ENCODE peak calls at places on chromosome 2, in ten cellular contexts. One of them, this sample, is unnamed.

GRCh38 chr2:149383340-149383739 is 53.0 kb downstream of the LYPD6 start:
- DNase-seq in activated naive CD4-positive, alpha-beta T cell treated with anti-CD3 and anti-CD28 coated beads for 36 hours: no peak
- DNase-seq in fibroblast of mammary gland: peak
- DNase-seq in cardiac fibroblast: peak
- DNase-seq in SK-N-DZ: no peak
- DNase-seq in retina: no peak
- DNase-seq in activated CD8-positive, alpha-beta memory T cell treated with anti-CD3 and anti-CD28 coated beads, Interleukin-2, amount 50 U/mL, for 4 hours: no peak
- DNase-seq in B cell: no peak
- DNase-seq in cerebellum: no peak
- DNase-seq in HEK293T: no peak
- DNase-seq in this sample: no peak

GRCh38 chr2:8627019-8627691 is 54.7 kb upstream of the ID2 start:
- DNase-seq in activated naive CD4-positive, alpha-beta T cell treated with anti-CD3 and anti-CD28 coated beads for 36 hours: no peak
- DNase-seq in fibroblast of mammary gland: no peak
- DNase-seq in cardiac fibroblast: no peak
- DNase-seq in SK-N-DZ: no peak
- DNase-seq in retina: no peak
- DNase-seq in activated CD8-positive, alpha-beta memory T cell treated with anti-CD3 and anti-CD28 coated beads, Interleukin-2, amount 50 U/mL, for 4 hours: no peak
- DNase-seq in B cell: no peak
- DNase-seq in cerebellum: no peak
- DNase-seq in HEK293T: no peak
- DNase-seq in this sample: peak

GRCh38 chr2:158989165-158989564 is 20.7 kb downstream of the TANC1 start:
- DNase-seq in activated naive CD4-positive, alpha-beta T cell treated with anti-CD3 and anti-CD28 coated beads for 36 hours: no peak
- DNase-seq in fibroblast of mammary gland: no peak
- DNase-seq in cardiac fibroblast: no peak
- DNase-seq in SK-N-DZ: no peak
- DNase-seq in retina: no peak
- DNase-seq in activated CD8-positive, alpha-beta memory T cell treated with anti-CD3 and anti-CD28 coated beads, Interleukin-2, amount 50 U/mL, for 4 hours: no peak
- DNase-seq in B cell: no peak
- DNase-seq in cerebellum: no peak
- DNase-seq in HEK293T: no peak
- DNase-seq in this sample: no peak

GRCh38 chr2:72144412-72144745 is 3.3 kb downstream of the CYP26B1 start:
- DNase-seq in activated naive CD4-positive, alpha-beta T cell treated with anti-CD3 and anti-CD28 coated beads for 36 hours: no peak
- DNase-seq in fibroblast of mammary gland: no peak
- DNase-seq in cardiac fibroblast: no peak
- DNase-seq in SK-N-DZ: no peak
- DNase-seq in retina: no peak
- DNase-seq in activated CD8-positive, alpha-beta memory T cell treated with anti-CD3 and anti-CD28 coated beads, Interleukin-2, amount 50 U/mL, for 4 hours: no peak
- DNase-seq in B cell: no peak
- DNase-seq in cerebellum: peak
- DNase-seq in HEK293T: no peak
- DNase-seq in this sample: no peak

GRCh38 chr2:127226520-127227263 is 6.6 kb upstream of the CYP27C1 start:
- DNase-seq in activated naive CD4-positive, alpha-beta T cell treated with anti-CD3 and anti-CD28 coated beads for 36 hours: peak
- DNase-seq in fibroblast of mammary gland: peak
- DNase-seq in cardiac fibroblast: peak
- DNase-seq in SK-N-DZ: no peak
- DNase-seq in retina: no peak
- DNase-seq in activated CD8-positive, alpha-beta memory T cell treated with anti-CD3 and anti-CD28 coated beads, Interleukin-2, amount 50 U/mL, for 4 hours: no peak
- DNase-seq in B cell: no peak
- DNase-seq in cerebellum: no peak
- DNase-seq in HEK293T: no peak
- DNase-seq in this sample: peak

GRCh38 chr2:10987439-10987838 is 75.7 kb downstream of the KCNF1 start:
- DNase-seq in activated naive CD4-positive, alpha-beta T cell treated with anti-CD3 and anti-CD28 coated beads for 36 hours: no peak
- DNase-seq in fibroblast of mammary gland: no peak
- DNase-seq in cardiac fibroblast: no peak
- DNase-seq in SK-N-DZ: no peak
- DNase-seq in retina: no peak
- DNase-seq in activated CD8-positive, alpha-beta memory T cell treated with anti-CD3 and anti-CD28 coated beads, Interleukin-2, amount 50 U/mL, for 4 hours: no peak
- DNase-seq in B cell: no peak
- DNase-seq in cerebellum: no peak
- DNase-seq in HEK293T: no peak
- DNase-seq in this sample: no peak

GRCh38 chr2:121002597-121002996 is 266.9 kb downstream of the GLI2 start:
- DNase-seq in activated naive CD4-positive, alpha-beta T cell treated with anti-CD3 and anti-CD28 coated beads for 36 hours: no peak
- DNase-seq in fibroblast of mammary gland: no peak
- DNase-seq in cardiac fibroblast: no peak
- DNase-seq in SK-N-DZ: no peak
- DNase-seq in retina: no peak
- DNase-seq in activated CD8-positive, alpha-beta memory T cell treated with anti-CD3 and anti-CD28 coated beads, Interleukin-2, amount 50 U/mL, for 4 hours: no peak
- DNase-seq in B cell: no peak
- DNase-seq in cerebellum: no peak
- DNase-seq in HEK293T: no peak
- DNase-seq in this sample: no peak

GRCh38 chr2:97889156-97889555 is 106.6 kb downstream of the TMEM131 start:
- DNase-seq in activated naive CD4-positive, alpha-beta T cell treated with anti-CD3 and anti-CD28 coated beads for 36 hours: no peak
- DNase-seq in fibroblast of mammary gland: no peak
- DNase-seq in cardiac fibroblast: no peak
- DNase-seq in SK-N-DZ: no peak
- DNase-seq in retina: no peak
- DNase-seq in activated CD8-positive, alpha-beta memory T cell treated with anti-CD3 and anti-CD28 coated beads, Interleukin-2, amount 50 U/mL, for 4 hours: no peak
- DNase-seq in B cell: no peak
- DNase-seq in cerebellum: peak
- DNase-seq in HEK293T: no peak
- DNase-seq in this sample: no peak

GRCh38 chr2:235183789-235184188 is 232.0 kb downstream of the SH3BP4 start:
- DNase-seq in activated naive CD4-positive, alpha-beta T cell treated with anti-CD3 and anti-CD28 coated beads for 36 hours: no peak
- DNase-seq in fibroblast of mammary gland: no peak
- DNase-seq in cardiac fibroblast: no peak
- DNase-seq in SK-N-DZ: no peak
- DNase-seq in retina: no peak
- DNase-seq in activated CD8-positive, alpha-beta memory T cell treated with anti-CD3 and anti-CD28 coated beads, Interleukin-2, amount 50 U/mL, for 4 hours: no peak
- DNase-seq in B cell: no peak
- DNase-seq in cerebellum: no peak
- DNase-seq in HEK293T: no peak
- DNase-seq in this sample: no peak

GRCh38 chr2:190482441-190482840 is 52.1 kb downstream of the NEMP2 start:
- DNase-seq in activated naive CD4-positive, alpha-beta T cell treated with anti-CD3 and anti-CD28 coated beads for 36 hours: no peak
- DNase-seq in fibroblast of mammary gland: no peak
- DNase-seq in cardiac fibroblast: peak
- DNase-seq in SK-N-DZ: no peak
- DNase-seq in retina: no peak
- DNase-seq in activated CD8-positive, alpha-beta memory T cell treated with anti-CD3 and anti-CD28 coated beads, Interleukin-2, amount 50 U/mL, for 4 hours: no peak
- DNase-seq in B cell: no peak
- DNase-seq in cerebellum: no peak
- DNase-seq in HEK293T: no peak
- DNase-seq in this sample: no peak

GRCh38 chr2:23484767-23485166 is 99.8 kb downstream of the KLHL29 start:
- DNase-seq in activated naive CD4-positive, alpha-beta T cell treated with anti-CD3 and anti-CD28 coated beads for 36 hours: no peak
- DNase-seq in fibroblast of mammary gland: no peak
- DNase-seq in cardiac fibroblast: no peak
- DNase-seq in SK-N-DZ: no peak
- DNase-seq in retina: no peak
- DNase-seq in activated CD8-positive, alpha-beta memory T cell treated with anti-CD3 and anti-CD28 coated beads, Interleukin-2, amount 50 U/mL, for 4 hours: no peak
- DNase-seq in B cell: no peak
- DNase-seq in cerebellum: no peak
- DNase-seq in HEK293T: no peak
- DNase-seq in this sample: no peak

GRCh38 chr2:64888591-64889309 is 100.4 kb upstream of the SLC1A4 start:
- DNase-seq in activated naive CD4-positive, alpha-beta T cell treated with anti-CD3 and anti-CD28 coated beads for 36 hours: no peak
- DNase-seq in fibroblast of mammary gland: peak
- DNase-seq in cardiac fibroblast: peak
- DNase-seq in SK-N-DZ: no peak
- DNase-seq in retina: no peak
- DNase-seq in activated CD8-positive, alpha-beta memory T cell treated with anti-CD3 and anti-CD28 coated beads, Interleukin-2, amount 50 U/mL, for 4 hours: no peak
- DNase-seq in B cell: no peak
- DNase-seq in cerebellum: no peak
- DNase-seq in HEK293T: no peak
- DNase-seq in this sample: no peak

GRCh38 chr2:42962521-42962953 is 170.2 kb upstream of the HAAO start:
- DNase-seq in activated naive CD4-positive, alpha-beta T cell treated with anti-CD3 and anti-CD28 coated beads for 36 hours: peak
- DNase-seq in fibroblast of mammary gland: peak
- DNase-seq in cardiac fibroblast: peak
- DNase-seq in SK-N-DZ: no peak
- DNase-seq in retina: no peak
- DNase-seq in activated CD8-positive, alpha-beta memory T cell treated with anti-CD3 and anti-CD28 coated beads, Interleukin-2, amount 50 U/mL, for 4 hours: no peak
- DNase-seq in B cell: no peak
- DNase-seq in cerebellum: no peak
- DNase-seq in HEK293T: no peak
- DNase-seq in this sample: no peak

GRCh38 chr2:45921921-45922320 is 270.4 kb downstream of the PRKCE start:
- DNase-seq in activated naive CD4-positive, alpha-beta T cell treated with anti-CD3 and anti-CD28 coated beads for 36 hours: no peak
- DNase-seq in fibroblast of mammary gland: no peak
- DNase-seq in cardiac fibroblast: no peak
- DNase-seq in SK-N-DZ: no peak
- DNase-seq in retina: no peak
- DNase-seq in activated CD8-positive, alpha-beta memory T cell treated with anti-CD3 and anti-CD28 coated beads, Interleukin-2, amount 50 U/mL, for 4 hours: no peak
- DNase-seq in B cell: no peak
- DNase-seq in cerebellum: no peak
- DNase-seq in HEK293T: no peak
- DNase-seq in this sample: no peak

GRCh38 chr2:25251461-25252273 is 83.3 kb upstream of the POMC start:
- DNase-seq in activated naive CD4-positive, alpha-beta T cell treated with anti-CD3 and anti-CD28 coated beads for 36 hours: peak
- DNase-seq in fibroblast of mammary gland: no peak
- DNase-seq in cardiac fibroblast: peak
- DNase-seq in SK-N-DZ: peak
- DNase-seq in retina: peak
- DNase-seq in activated CD8-positive, alpha-beta memory T cell treated with anti-CD3 and anti-CD28 coated beads, Interleukin-2, amount 50 U/mL, for 4 hours: peak
- DNase-seq in B cell: peak
- DNase-seq in cerebellum: peak
- DNase-seq in HEK293T: no peak
- DNase-seq in this sample: no peak

GRCh38 chr2:177246000-177246399 is 18.5 kb downstream of the NFE2L2 start:
- DNase-seq in activated naive CD4-positive, alpha-beta T cell treated with anti-CD3 and anti-CD28 coated beads for 36 hours: no peak
- DNase-seq in fibroblast of mammary gland: no peak
- DNase-seq in cardiac fibroblast: no peak
- DNase-seq in SK-N-DZ: no peak
- DNase-seq in retina: no peak
- DNase-seq in activated CD8-positive, alpha-beta memory T cell treated with anti-CD3 and anti-CD28 coated beads, Interleukin-2, amount 50 U/mL, for 4 hours: no peak
- DNase-seq in B cell: no peak
- DNase-seq in cerebellum: no peak
- DNase-seq in HEK293T: no peak
- DNase-seq in this sample: no peak

GRCh38 chr2:28613616-28614501 is 118.0 kb downstream of the PLB1 start:
- DNase-seq in activated naive CD4-positive, alpha-beta T cell treated with anti-CD3 and anti-CD28 coated beads for 36 hours: peak
- DNase-seq in fibroblast of mammary gland: peak
- DNase-seq in cardiac fibroblast: no peak
- DNase-seq in SK-N-DZ: no peak
- DNase-seq in retina: no peak
- DNase-seq in activated CD8-positive, alpha-beta memory T cell treated with anti-CD3 and anti-CD28 coated beads, Interleukin-2, amount 50 U/mL, for 4 hours: no peak
- DNase-seq in B cell: no peak
- DNase-seq in cerebellum: no peak
- DNase-seq in HEK293T: no peak
- DNase-seq in this sample: no peak

GRCh38 chr2:145012806-145013205 is 492.9 kb upstream of the ZEB2 start:
- DNase-seq in activated naive CD4-positive, alpha-beta T cell treated with anti-CD3 and anti-CD28 coated beads for 36 hours: no peak
- DNase-seq in fibroblast of mammary gland: no peak
- DNase-seq in cardiac fibroblast: no peak
- DNase-seq in SK-N-DZ: no peak
- DNase-seq in retina: no peak
- DNase-seq in activated CD8-positive, alpha-beta memory T cell treated with anti-CD3 and anti-CD28 coated beads, Interleukin-2, amount 50 U/mL, for 4 hours: no peak
- DNase-seq in B cell: no peak
- DNase-seq in cerebellum: no peak
- DNase-seq in HEK293T: no peak
- DNase-seq in this sample: no peak

GRCh38 chr2:204024503-204024902 is 87.9 kb downstream of the ICOS start:
- DNase-seq in activated naive CD4-positive, alpha-beta T cell treated with anti-CD3 and anti-CD28 coated beads for 36 hours: peak
- DNase-seq in fibroblast of mammary gland: peak
- DNase-seq in cardiac fibroblast: peak
- DNase-seq in SK-N-DZ: peak
- DNase-seq in retina: peak
- DNase-seq in activated CD8-positive, alpha-beta memory T cell treated with anti-CD3 and anti-CD28 coated beads, Interleukin-2, amount 50 U/mL, for 4 hours: no peak
- DNase-seq in B cell: no peak
- DNase-seq in cerebellum: peak
- DNase-seq in HEK293T: peak
- DNase-seq in this sample: peak

GRCh38 chr2:46252891-46253659 is 44.1 kb upstream of the EPAS1 start:
- DNase-seq in activated naive CD4-positive, alpha-beta T cell treated with anti-CD3 and anti-CD28 coated beads for 36 hours: no peak
- DNase-seq in fibroblast of mammary gland: no peak
- DNase-seq in cardiac fibroblast: peak
- DNase-seq in SK-N-DZ: peak
- DNase-seq in retina: no peak
- DNase-seq in activated CD8-positive, alpha-beta memory T cell treated with anti-CD3 and anti-CD28 coated beads, Interleukin-2, amount 50 U/mL, for 4 hours: no peak
- DNase-seq in B cell: no peak
- DNase-seq in cerebellum: peak
- DNase-seq in HEK293T: no peak
- DNase-seq in this sample: no peak

GRCh38 chr2:226618875-226619605 is 180.6 kb downstream of the IRS1 start:
- DNase-seq in activated naive CD4-positive, alpha-beta T cell treated with anti-CD3 and anti-CD28 coated beads for 36 hours: no peak
- DNase-seq in fibroblast of mammary gland: peak
- DNase-seq in cardiac fibroblast: peak
- DNase-seq in SK-N-DZ: no peak
- DNase-seq in retina: no peak
- DNase-seq in activated CD8-positive, alpha-beta memory T cell treated with anti-CD3 and anti-CD28 coated beads, Interleukin-2, amount 50 U/mL, for 4 hours: no peak
- DNase-seq in B cell: no peak
- DNase-seq in cerebellum: no peak
- DNase-seq in HEK293T: no peak
- DNase-seq in this sample: no peak

GRCh38 chr2:44016282-44016681 is 20.5 kb upstream of the LRPPRC start:
- DNase-seq in activated naive CD4-positive, alpha-beta T cell treated with anti-CD3 and anti-CD28 coated beads for 36 hours: peak
- DNase-seq in fibroblast of mammary gland: peak
- DNase-seq in cardiac fibroblast: peak
- DNase-seq in SK-N-DZ: peak
- DNase-seq in retina: no peak
- DNase-seq in activated CD8-positive, alpha-beta memory T cell treated with anti-CD3 and anti-CD28 coated beads, Interleukin-2, amount 50 U/mL, for 4 hours: peak
- DNase-seq in B cell: peak
- DNase-seq in cerebellum: no peak
- DNase-seq in HEK293T: peak
- DNase-seq in this sample: no peak

GRCh38 chr2:105438104-105438929 is 39.5 kb upstream of the FHL2 start:
- DNase-seq in activated naive CD4-positive, alpha-beta T cell treated with anti-CD3 and anti-CD28 coated beads for 36 hours: no peak
- DNase-seq in fibroblast of mammary gland: no peak
- DNase-seq in cardiac fibroblast: peak
- DNase-seq in SK-N-DZ: peak
- DNase-seq in retina: peak
- DNase-seq in activated CD8-positive, alpha-beta memory T cell treated with anti-CD3 and anti-CD28 coated beads, Interleukin-2, amount 50 U/mL, for 4 hours: no peak
- DNase-seq in B cell: no peak
- DNase-seq in cerebellum: no peak
- DNase-seq in HEK293T: no peak
- DNase-seq in this sample: peak

GRCh38 chr2:130198343-130198742 is at the start of gene TUBA3E:
- DNase-seq in activated naive CD4-positive, alpha-beta T cell treated with anti-CD3 and anti-CD28 coated beads for 36 hours: no peak
- DNase-seq in fibroblast of mammary gland: no peak
- DNase-seq in cardiac fibroblast: no peak
- DNase-seq in SK-N-DZ: no peak
- DNase-seq in retina: no peak
- DNase-seq in activated CD8-positive, alpha-beta memory T cell treated with anti-CD3 and anti-CD28 coated beads, Interleukin-2, amount 50 U/mL, for 4 hours: no peak
- DNase-seq in B cell: no peak
- DNase-seq in cerebellum: no peak
- DNase-seq in HEK293T: no peak
- DNase-seq in this sample: no peak

GRCh38 chr2:42754021-42754775 is 9.7 kb downstream of the OXER1 start:
- DNase-seq in activated naive CD4-positive, alpha-beta T cell treated with anti-CD3 and anti-CD28 coated beads for 36 hours: no peak
- DNase-seq in fibroblast of mammary gland: peak
- DNase-seq in cardiac fibroblast: peak
- DNase-seq in SK-N-DZ: no peak
- DNase-seq in retina: peak
- DNase-seq in activated CD8-positive, alpha-beta memory T cell treated with anti-CD3 and anti-CD28 coated beads, Interleukin-2, amount 50 U/mL, for 4 hours: no peak
- DNase-seq in B cell: peak
- DNase-seq in cerebellum: peak
- DNase-seq in HEK293T: no peak
- DNase-seq in this sample: no peak

GRCh38 chr2:229910147-229910831 is 11.5 kb downstream of the TRIP12 start:
- DNase-seq in activated naive CD4-positive, alpha-beta T cell treated with anti-CD3 and anti-CD28 coated beads for 36 hours: no peak
- DNase-seq in fibroblast of mammary gland: no peak
- DNase-seq in cardiac fibroblast: no peak
- DNase-seq in SK-N-DZ: no peak
- DNase-seq in retina: no peak
- DNase-seq in activated CD8-positive, alpha-beta memory T cell treated with anti-CD3 and anti-CD28 coated beads, Interleukin-2, amount 50 U/mL, for 4 hours: no peak
- DNase-seq in B cell: no peak
- DNase-seq in cerebellum: no peak
- DNase-seq in HEK293T: no peak
- DNase-seq in this sample: no peak

GRCh38 chr2:237256845-237257244 is 157.1 kb downstream of the COL6A3 start:
- DNase-seq in activated naive CD4-positive, alpha-beta T cell treated with anti-CD3 and anti-CD28 coated beads for 36 hours: no peak
- DNase-seq in fibroblast of mammary gland: peak
- DNase-seq in cardiac fibroblast: peak
- DNase-seq in SK-N-DZ: no peak
- DNase-seq in retina: no peak
- DNase-seq in activated CD8-positive, alpha-beta memory T cell treated with anti-CD3 and anti-CD28 coated beads, Interleukin-2, amount 50 U/mL, for 4 hours: no peak
- DNase-seq in B cell: no peak
- DNase-seq in cerebellum: no peak
- DNase-seq in HEK293T: no peak
- DNase-seq in this sample: no peak

GRCh38 chr2:26581266-26581990 is 59.7 kb downstream of the CIB4 start:
- DNase-seq in activated naive CD4-positive, alpha-beta T cell treated with anti-CD3 and anti-CD28 coated beads for 36 hours: no peak
- DNase-seq in fibroblast of mammary gland: no peak
- DNase-seq in cardiac fibroblast: no peak
- DNase-seq in SK-N-DZ: no peak
- DNase-seq in retina: no peak
- DNase-seq in activated CD8-positive, alpha-beta memory T cell treated with anti-CD3 and anti-CD28 coated beads, Interleukin-2, amount 50 U/mL, for 4 hours: no peak
- DNase-seq in B cell: no peak
- DNase-seq in cerebellum: no peak
- DNase-seq in HEK293T: no peak
- DNase-seq in this sample: no peak

This sample was measured in NCI-H774.